ENCODE peak calls at places on chromosome 6, in six cellular contexts. One of them, this sample, is unnamed.

GRCh38 chr6:35955970-35956369 is 35.1 kb upstream of the SRPK1 start:
- DNase-seq in CD8-positive, alpha-beta memory T cell: no peak
- DNase-seq in AG04449: no peak
- DNase-seq in prostate gland: no peak
- DNase-seq in epithelial cell of esophagus: no peak
- DNase-seq in uterus: no peak
- DNase-seq in this sample: no peak

GRCh38 chr6:153108320-153108719 is 22.8 kb downstream of the RGS17 start:
- DNase-seq in epithelial cell of esophagus: peak
- DNase-seq in prostate gland: no peak
- DNase-seq in uterus: no peak
- DNase-seq in AG04449: no peak
- DNase-seq in CD8-positive, alpha-beta memory T cell: no peak
- DNase-seq in this sample: no peak

GRCh38 chr6:35237466-35237865 is 22.1 kb upstream of the ZNF76 start:
- DNase-seq in uterus: no peak
- DNase-seq in prostate gland: no peak
- DNase-seq in AG04449: no peak
- DNase-seq in CD8-positive, alpha-beta memory T cell: no peak
- DNase-seq in epithelial cell of esophagus: no peak
- DNase-seq in this sample: no peak

GRCh38 chr6:109237082-109237985 is 142.0 kb downstream of the CEP57L1 start:
- DNase-seq in uterus: no peak
- DNase-seq in epithelial cell of esophagus: peak
- DNase-seq in AG04449: no peak
- DNase-seq in CD8-positive, alpha-beta memory T cell: no peak
- DNase-seq in prostate gland: no peak
- DNase-seq in this sample: no peak

GRCh38 chr6:144710207-144710606 is 425.1 kb downstream of the UTRN start:
- DNase-seq in prostate gland: no peak
- DNase-seq in epithelial cell of esophagus: peak
- DNase-seq in AG04449: peak
- DNase-seq in CD8-positive, alpha-beta memory T cell: no peak
- DNase-seq in uterus: no peak
- DNase-seq in this sample: no peak

GRCh38 chr6:136647363-136647763 is 97.1 kb upstream of the MAP7 start:
- DNase-seq in prostate gland: no peak
- DNase-seq in uterus: no peak
- DNase-seq in CD8-positive, alpha-beta memory T cell: peak
- DNase-seq in AG04449: no peak
- DNase-seq in epithelial cell of esophagus: no peak
- DNase-seq in this sample: peak

GRCh38 chr6:41071501-41071922 is 644 bp downstream of the OARD1 start:
- DNase-seq in AG04449: no peak
- DNase-seq in uterus: no peak
- DNase-seq in prostate gland: no peak
- DNase-seq in CD8-positive, alpha-beta memory T cell: no peak
- DNase-seq in epithelial cell of esophagus: no peak
- DNase-seq in this sample: no peak

GRCh38 chr6:43859213-43859612 is 89.2 kb downstream of the VEGFA start:
- DNase-seq in prostate gland: no peak
- DNase-seq in AG04449: no peak
- DNase-seq in uterus: no peak
- DNase-seq in CD8-positive, alpha-beta memory T cell: peak
- DNase-seq in epithelial cell of esophagus: no peak
- DNase-seq in this sample: no peak

GRCh38 chr6:161200610-161201201 is 73.2 kb downstream of the AGPAT4 start:
- DNase-seq in uterus: no peak
- DNase-seq in AG04449: no peak
- DNase-seq in prostate gland: no peak
- DNase-seq in CD8-positive, alpha-beta memory T cell: no peak
- DNase-seq in epithelial cell of esophagus: no peak
- DNase-seq in this sample: no peak

GRCh38 chr6:1240766-1241165 is 71.1 kb upstream of the FOXQ1 start:
- DNase-seq in uterus: no peak
- DNase-seq in AG04449: no peak
- DNase-seq in epithelial cell of esophagus: peak
- DNase-seq in prostate gland: no peak
- DNase-seq in CD8-positive, alpha-beta memory T cell: no peak
- DNase-seq in this sample: no peak

GRCh38 chr6:36546958-36547645 is at the start of gene STK38:
- DNase-seq in epithelial cell of esophagus: peak
- DNase-seq in CD8-positive, alpha-beta memory T cell: peak
- DNase-seq in uterus: peak
- DNase-seq in prostate gland: peak
- DNase-seq in AG04449: no peak
- DNase-seq in this sample: peak

GRCh38 chr6:149586149-149586548 is 20.0 kb downstream of the GINM1 start:
- DNase-seq in AG04449: no peak
- DNase-seq in CD8-positive, alpha-beta memory T cell: no peak
- DNase-seq in prostate gland: no peak
- DNase-seq in uterus: no peak
- DNase-seq in epithelial cell of esophagus: no peak
- DNase-seq in this sample: no peak

GRCh38 chr6:52497652-52498408 is 77.7 kb downstream of the EFHC1 start:
- DNase-seq in AG04449: no peak
- DNase-seq in uterus: peak
- DNase-seq in CD8-positive, alpha-beta memory T cell: no peak
- DNase-seq in epithelial cell of esophagus: no peak
- DNase-seq in prostate gland: no peak
- DNase-seq in this sample: no peak

GRCh38 chr6:145887969-145888368 is 73.4 kb upstream of the FBXO30 start:
- DNase-seq in epithelial cell of esophagus: peak
- DNase-seq in AG04449: no peak
- DNase-seq in uterus: no peak
- DNase-seq in CD8-positive, alpha-beta memory T cell: peak
- DNase-seq in prostate gland: peak
- DNase-seq in this sample: no peak

GRCh38 chr6:114430534-114431124 is 87.8 kb upstream of the HS3ST5 start:
- DNase-seq in prostate gland: no peak
- DNase-seq in uterus: no peak
- DNase-seq in epithelial cell of esophagus: no peak
- DNase-seq in CD8-positive, alpha-beta memory T cell: no peak
- DNase-seq in AG04449: no peak
- DNase-seq in this sample: no peak

GRCh38 chr6:18362058-18362561 is 25.0 kb upstream of the RNF144B start:
- DNase-seq in uterus: peak
- DNase-seq in epithelial cell of esophagus: peak
- DNase-seq in AG04449: peak
- DNase-seq in prostate gland: no peak
- DNase-seq in CD8-positive, alpha-beta memory T cell: no peak
- DNase-seq in this sample: no peak

GRCh38 chr6:84516151-84516550 is 248.2 kb downstream of the TBX18 start:
- DNase-seq in prostate gland: no peak
- DNase-seq in CD8-positive, alpha-beta memory T cell: no peak
- DNase-seq in uterus: no peak
- DNase-seq in epithelial cell of esophagus: no peak
- DNase-seq in AG04449: no peak
- DNase-seq in this sample: no peak

GRCh38 chr6:84514089-84514971 is 250.1 kb downstream of the TBX18 start:
- DNase-seq in AG04449: no peak
- DNase-seq in prostate gland: no peak
- DNase-seq in uterus: no peak
- DNase-seq in epithelial cell of esophagus: no peak
- DNase-seq in CD8-positive, alpha-beta memory T cell: no peak
- DNase-seq in this sample: no peak

GRCh38 chr6:84512396-84512795 is 252.0 kb downstream of the TBX18 start:
- DNase-seq in epithelial cell of esophagus: no peak
- DNase-seq in AG04449: peak
- DNase-seq in uterus: no peak
- DNase-seq in prostate gland: no peak
- DNase-seq in CD8-positive, alpha-beta memory T cell: no peak
- DNase-seq in this sample: no peak

GRCh38 chr6:84511929-84512328 is 252.5 kb downstream of the TBX18 start:
- DNase-seq in uterus: no peak
- DNase-seq in AG04449: no peak
- DNase-seq in prostate gland: no peak
- DNase-seq in epithelial cell of esophagus: no peak
- DNase-seq in CD8-positive, alpha-beta memory T cell: no peak
- DNase-seq in this sample: no peak

GRCh38 chr6:84515082-84515481 is 249.3 kb downstream of the TBX18 start:
- DNase-seq in epithelial cell of esophagus: no peak
- DNase-seq in prostate gland: no peak
- DNase-seq in CD8-positive, alpha-beta memory T cell: no peak
- DNase-seq in uterus: no peak
- DNase-seq in AG04449: peak
- DNase-seq in this sample: no peak
- H3K4me3 ChIP-seq in epithelial cell of esophagus: no peak
- H3K4me3 ChIP-seq in prostate gland: no peak
- H3K4me3 ChIP-seq in CD8-positive, alpha-beta memory T cell: no peak
- H3K4me3 ChIP-seq in uterus: no peak
- H3K4me3 ChIP-seq in AG04449: no peak
- H3K4me3 ChIP-seq in this sample: no peak

GRCh38 chr6:163137036-163137435 is 277.5 kb upstream of the QKI start:
- DNase-seq in prostate gland: no peak
- DNase-seq in epithelial cell of esophagus: no peak
- DNase-seq in AG04449: no peak
- DNase-seq in uterus: no peak
- DNase-seq in CD8-positive, alpha-beta memory T cell: no peak
- DNase-seq in this sample: no peak

GRCh38 chr6:163133691-163134090 is 280.8 kb upstream of the QKI start:
- DNase-seq in AG04449: no peak
- DNase-seq in prostate gland: no peak
- DNase-seq in epithelial cell of esophagus: no peak
- DNase-seq in uterus: no peak
- DNase-seq in CD8-positive, alpha-beta memory T cell: no peak
- DNase-seq in this sample: no peak

GRCh38 chr6:163133017-163133416 is 281.5 kb upstream of the QKI start:
- DNase-seq in AG04449: no peak
- DNase-seq in uterus: no peak
- DNase-seq in CD8-positive, alpha-beta memory T cell: no peak
- DNase-seq in epithelial cell of esophagus: no peak
- DNase-seq in prostate gland: no peak
- DNase-seq in this sample: no peak

GRCh38 chr6:163132050-163132750 is 282.3 kb upstream of the QKI start:
- DNase-seq in uterus: no peak
- DNase-seq in epithelial cell of esophagus: no peak
- DNase-seq in AG04449: no peak
- DNase-seq in prostate gland: no peak
- DNase-seq in CD8-positive, alpha-beta memory T cell: no peak
- DNase-seq in this sample: no peak

DNA sequence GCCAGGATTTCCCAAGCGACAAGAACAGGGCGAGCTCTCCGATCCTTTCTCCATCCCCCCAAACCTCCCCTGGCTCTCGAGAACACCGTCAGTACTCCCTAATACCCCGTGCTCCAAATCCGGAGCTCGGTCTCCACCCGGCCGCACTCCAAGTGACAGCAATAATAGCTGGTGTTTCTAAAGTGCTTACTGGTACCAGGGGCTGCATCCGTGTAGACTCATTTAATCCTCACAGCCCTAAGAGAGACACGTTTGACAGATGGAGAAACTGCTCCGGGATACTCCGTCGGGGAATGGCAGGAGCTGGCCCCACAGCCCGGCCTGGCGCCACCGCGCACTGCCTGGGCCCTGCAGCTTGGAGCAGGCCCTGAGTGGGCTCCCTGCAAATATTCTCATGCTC is 277.0 kb upstream of the QKI start:
- DNase-seq in prostate gland: no peak
- DNase-seq in uterus: no peak
- DNase-seq in epithelial cell of esophagus: no peak
- DNase-seq in CD8-positive, alpha-beta memory T cell: no peak
- DNase-seq in AG04449: no peak
- DNase-seq in this sample: no peak
- H3K4me3 ChIP-seq in prostate gland: no peak
- H3K4me3 ChIP-seq in uterus: no peak
- H3K4me3 ChIP-seq in epithelial cell of esophagus: no peak
- H3K4me3 ChIP-seq in CD8-positive, alpha-beta memory T cell: no peak
- H3K4me3 ChIP-seq in AG04449: no peak
- H3K4me3 ChIP-seq in this sample: no peak

DNA sequence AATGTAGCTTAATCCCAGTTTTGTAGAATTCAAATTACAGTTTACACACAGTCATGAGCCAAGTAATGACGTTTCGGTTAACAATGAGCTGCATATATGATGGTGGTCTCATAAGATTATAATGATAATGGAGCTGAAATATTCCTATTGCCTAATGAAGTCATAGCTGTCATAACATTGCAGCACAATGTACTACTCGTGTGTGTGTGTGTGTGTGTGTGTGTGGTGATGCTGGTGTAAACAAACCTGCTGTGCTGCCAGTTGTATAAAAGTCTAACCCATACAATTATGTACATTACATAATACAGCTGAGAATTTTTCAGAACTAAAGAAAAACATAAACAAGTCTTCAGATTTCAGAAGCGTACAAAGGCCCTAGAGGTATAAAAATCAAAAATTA is 66.7 kb upstream of the ARID1B start:
- DNase-seq in CD8-positive, alpha-beta memory T cell: no peak
- DNase-seq in prostate gland: no peak
- DNase-seq in AG04449: no peak
- DNase-seq in epithelial cell of esophagus: no peak
- DNase-seq in uterus: no peak
- DNase-seq in this sample: no peak
- H3K4me3 ChIP-seq in CD8-positive, alpha-beta memory T cell: no peak
- H3K4me3 ChIP-seq in prostate gland: no peak
- H3K4me3 ChIP-seq in AG04449: no peak
- H3K4me3 ChIP-seq in epithelial cell of esophagus: no peak
- H3K4me3 ChIP-seq in uterus: no peak
- H3K4me3 ChIP-seq in this sample: no peak

GRCh38 chr6:32975886-32976285 is 7.5 kb downstream of the BRD2 start:
- DNase-seq in prostate gland: no peak
- DNase-seq in CD8-positive, alpha-beta memory T cell: no peak
- DNase-seq in uterus: no peak
- DNase-seq in AG04449: no peak
- DNase-seq in epithelial cell of esophagus: no peak
- DNase-seq in this sample: no peak
- H3K4me3 ChIP-seq in prostate gland: no peak
- H3K4me3 ChIP-seq in CD8-positive, alpha-beta memory T cell: no peak
- H3K4me3 ChIP-seq in uterus: no peak
- H3K4me3 ChIP-seq in AG04449: peak
- H3K4me3 ChIP-seq in epithelial cell of esophagus: peak
- H3K4me3 ChIP-seq in this sample: no peak

GRCh38 chr6:112469306-112469705 is 122.2 kb downstream of the RFPL4B start:
- DNase-seq in epithelial cell of esophagus: no peak
- DNase-seq in prostate gland: no peak
- DNase-seq in CD8-positive, alpha-beta memory T cell: no peak
- DNase-seq in AG04449: no peak
- DNase-seq in uterus: no peak
- DNase-seq in this sample: no peak
- H3K4me3 ChIP-seq in epithelial cell of esophagus: no peak
- H3K4me3 ChIP-seq in prostate gland: no peak
- H3K4me3 ChIP-seq in CD8-positive, alpha-beta memory T cell: no peak
- H3K4me3 ChIP-seq in AG04449: no peak
- H3K4me3 ChIP-seq in uterus: no peak
- H3K4me3 ChIP-seq in this sample: no peak

DNA sequence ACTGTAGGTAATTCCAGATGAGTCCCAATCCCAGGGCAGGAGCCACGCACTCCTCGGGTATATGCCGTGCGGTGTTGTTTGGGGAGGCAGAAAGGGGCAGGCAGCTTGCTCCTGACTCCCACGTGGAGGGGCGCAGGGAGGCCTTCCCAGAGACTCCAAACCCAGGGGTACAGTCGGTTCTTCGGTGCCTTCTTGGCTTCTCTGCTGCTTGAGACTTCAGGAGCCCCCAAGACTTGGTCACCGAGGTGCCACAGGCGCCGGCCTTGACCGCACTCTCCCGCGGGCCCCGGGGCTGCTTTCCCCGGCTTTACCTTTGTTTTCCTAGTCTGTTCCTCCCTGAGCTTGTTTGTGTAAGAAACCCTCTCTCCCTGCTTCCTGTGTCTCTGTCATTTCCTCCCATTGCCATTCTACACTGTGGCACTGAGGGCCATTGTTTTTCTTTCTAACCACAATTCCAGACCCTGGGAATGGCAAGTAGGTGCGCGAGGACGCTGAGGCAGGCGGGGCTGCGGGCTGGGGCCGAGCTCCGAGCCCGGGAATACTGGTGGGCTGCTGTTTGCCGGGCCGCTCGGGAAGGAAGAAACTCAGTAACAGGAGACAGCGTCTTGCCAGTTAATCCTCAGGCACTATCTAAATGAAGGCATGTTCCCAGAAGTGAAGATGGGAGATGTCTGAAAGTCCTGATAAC is 215.6 kb upstream of the HEY2 start:
- DNase-seq in prostate gland: no peak
- DNase-seq in uterus: no peak
- DNase-seq in CD8-positive, alpha-beta memory T cell: no peak
- DNase-seq in epithelial cell of esophagus: peak
- DNase-seq in AG04449: no peak
- DNase-seq in this sample: no peak
- H3K4me3 ChIP-seq in prostate gland: no peak
- H3K4me3 ChIP-seq in uterus: no peak
- H3K4me3 ChIP-seq in CD8-positive, alpha-beta memory T cell: no peak
- H3K4me3 ChIP-seq in epithelial cell of esophagus: peak
- H3K4me3 ChIP-seq in AG04449: no peak
- H3K4me3 ChIP-seq in this sample: no peak